ENCODE peak calls at places on chromosomes 5 and 9, in six cellular contexts. R is K562, L is GM12878, I is A549, P is IMR-90, D is H1. Q is an unnamed sample.

GRCh38 chr5:78540335-78541057 is 108.1 kb downstream of the LHFPL2 start:
- DNase-seq in R (no peak), L (no peak), I (no peak), P (no peak), D (no peak), Q (no peak)

GRCh38 chr9:16294371-16294770 is 576.1 kb downstream of the BNC2 start:
- DNase-seq in R (no peak), L (no peak), I (no peak), P (no peak), D (no peak), Q (no peak)

GRCh38 chr9:138014570-138014958 is 137.0 kb downstream of the CACNA1B start:
- DNase-seq in R (no peak), L (no peak), I (no peak), P (no peak), D (no peak), Q (no peak)

GRCh38 chr9:95008151-95008771 is 281.8 kb downstream of the AOPEP start:
- DNase-seq in R (no peak), L (no peak), I (no peak), P (no peak), D (no peak), Q (no peak)

GRCh38 chr9:135223831-135224230 is 136.4 kb downstream of the OLFM1 start:
- DNase-seq in R (no peak), L (no peak), I (no peak), P (no peak), D (no peak), Q (no peak)

GRCh38 chr9:129988607-129989361 is 54.2 kb downstream of the FNBP1 start:
- DNase-seq in R (no peak), L (peak; percentile 99), I (no peak), P (no peak), D (no peak), Q (no peak)

GRCh38 chr9:36878986-36879982 is 154.8 kb downstream of the PAX5 start:
- DNase-seq in R (no peak), L (no peak), I (no peak), P (no peak), D (no peak), Q (no peak)

GRCh38 chr9:80020056-80020455 is 448.3 kb downstream of the TLE4 start:
- DNase-seq in R (no peak), L (no peak), I (no peak), P (no peak), D (no peak), Q (no peak)

GRCh38 chr5:73709536-73710129 is 83.6 kb downstream of the ARHGEF28 start:
- DNase-seq in R (no peak), L (no peak), I (no peak), P (peak; percentile 45), D (no peak), Q (no peak)

GRCh38 chr5:179837076-179838011 is 16.6 kb downstream of the SQSTM1 start:
- DNase-seq in R (no peak), L (no peak), I (no peak), P (no peak), D (no peak), Q (no peak)

GRCh38 chr5:179834120-179834519 is 13.4 kb downstream of the SQSTM1 start:
- DNase-seq in R (peak; percentile 35), L (no peak), I (no peak), P (no peak), D (no peak), Q (no peak)

GRCh38 chr5:179839328-179840256 is 18.9 kb downstream of the SQSTM1 start:
- DNase-seq in R (no peak), L (no peak), I (no peak), P (peak; percentile 39), D (no peak), Q (no peak)

GRCh38 chr5:179833709-179834070 is 13.0 kb downstream of the SQSTM1 start:
- DNase-seq in R (no peak), L (no peak), I (no peak), P (no peak), D (no peak), Q (no peak)

GRCh38 chr5:179836225-179837019 is 15.7 kb downstream of the SQSTM1 start:
- DNase-seq in R (no peak), L (no peak), I (no peak), P (peak; percentile 52), D (no peak), Q (no peak)
- TF ChIP-seq POLR2A in R (peak; percentile 73), L (peak; percentile 59), I (no peak), P (peak; percentile 47), D (peak; percentile 32), Q (no peak)

DNA sequence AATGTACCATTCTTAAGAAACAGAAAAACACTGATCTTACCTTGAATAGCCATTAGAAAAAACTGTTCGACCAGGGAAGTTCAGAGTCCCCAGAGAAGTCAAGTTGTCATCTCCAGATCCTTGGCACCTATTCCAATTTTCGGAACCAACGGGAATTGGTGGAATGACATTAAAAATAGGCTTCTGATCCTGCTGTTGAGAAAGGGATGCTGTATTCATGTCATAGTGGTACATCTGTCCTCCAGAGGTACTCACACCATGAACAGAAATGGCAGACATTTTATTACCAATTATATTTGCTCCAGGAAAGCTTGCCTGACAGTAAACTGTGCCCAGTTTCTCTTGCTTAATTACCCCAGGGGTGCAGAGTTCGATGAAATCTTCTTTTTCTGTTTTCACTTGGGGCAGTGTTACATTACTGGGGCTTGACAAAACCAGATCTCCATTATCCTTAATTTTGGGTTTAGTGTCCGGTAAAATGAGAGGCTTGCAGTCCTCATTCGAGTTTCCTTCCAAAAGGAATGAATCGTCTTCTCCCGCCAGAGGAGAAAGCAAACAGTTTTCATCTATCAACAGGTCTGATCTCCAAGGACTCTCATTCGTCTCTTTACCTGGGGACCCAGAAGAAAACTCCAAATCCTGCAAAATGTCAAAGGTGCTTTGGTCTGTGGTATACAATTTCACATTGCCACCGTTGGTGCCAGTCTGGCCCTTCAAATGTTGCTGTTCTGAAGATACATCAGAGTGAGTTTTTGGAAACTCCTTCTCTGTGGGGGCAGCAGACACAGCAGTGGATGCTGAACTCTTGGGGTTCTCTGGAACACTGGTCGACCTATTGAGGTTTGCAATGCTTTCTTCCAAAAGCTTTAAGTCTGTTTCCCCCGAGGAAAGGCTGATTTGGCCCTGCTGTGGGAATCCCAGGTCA is 3.6 kb downstream of the NR3C1 start:
- DNase-seq in R (no peak), L (no peak), I (no peak), P (no peak), D (no peak), Q (no peak)
- TF ChIP-seq CEBPB in R (no peak), L (no peak), I (no peak), P (no peak), D (no peak), Q (no peak)

GRCh38 chr5:142110046-142110531 is 1.5 kb downstream of the NDFIP1 start:
- DNase-seq in R (no peak), L (peak; percentile 9), I (peak; percentile 17), P (peak; percentile 59), D (no peak), Q (no peak)
- TF ChIP-seq POLR2A in R (no peak), L (no peak), I (no peak), P (no peak), D (no peak), Q (no peak)

GRCh38 chr5:75620184-75620959 is 9.1 kb downstream of the ANKDD1B start:
- DNase-seq in R (no peak), L (no peak), I (no peak), P (no peak), D (no peak), Q (no peak)

GRCh38 chr5:75614165-75614564 is 2.9 kb downstream of the ANKDD1B start:
- DNase-seq in R (no peak), L (no peak), I (no peak), P (no peak), D (no peak), Q (no peak)

GRCh38 chr5:75617746-75618352 is 6.6 kb downstream of the ANKDD1B start:
- DNase-seq in R (no peak), L (no peak), I (no peak), P (no peak), D (no peak), Q (no peak)

GRCh38 chr5:75616286-75616810 is 5.1 kb downstream of the ANKDD1B start:
- DNase-seq in R (no peak), L (no peak), I (no peak), P (no peak), D (no peak), Q (no peak)

DNA sequence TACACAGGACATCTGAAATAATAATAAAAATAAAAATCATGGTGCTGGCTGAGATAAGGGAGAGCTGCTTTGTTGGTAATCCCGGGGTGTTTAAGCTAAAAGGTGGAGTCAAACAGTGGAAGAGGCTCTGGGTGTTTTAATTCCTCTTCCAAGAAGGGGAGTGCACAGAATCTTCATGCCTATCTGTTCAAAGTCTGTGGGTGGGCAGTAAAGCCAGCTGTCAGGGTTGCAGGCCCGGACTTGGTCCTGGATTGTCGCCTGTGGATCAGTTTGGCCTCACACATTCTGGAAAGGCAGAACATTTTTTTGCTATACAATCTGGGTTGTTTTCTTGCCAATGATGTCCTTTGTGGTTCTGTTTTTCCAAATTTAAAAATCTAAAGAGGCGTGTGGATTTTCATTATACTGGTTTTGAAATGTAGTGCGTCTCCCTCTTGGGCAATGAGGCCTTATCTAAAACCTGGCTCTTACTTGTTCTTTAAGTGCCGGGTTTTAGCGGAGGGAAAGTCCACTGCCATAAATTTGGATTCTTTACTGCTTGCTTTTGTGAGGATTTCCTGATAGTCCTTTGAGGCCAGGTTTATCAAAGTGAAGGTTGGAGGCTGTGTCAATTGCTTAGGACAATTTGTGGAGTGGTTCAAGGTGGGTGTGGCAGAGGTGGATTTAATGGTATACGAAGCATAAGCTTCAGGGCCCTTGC is 5.9 kb downstream of the ANKDD1B start:
- DNase-seq in R (no peak), L (no peak), I (no peak), P (no peak), D (no peak), Q (no peak)
- TF ChIP-seq CEBPB in R (peak; percentile 76), L (no peak), I (no peak), P (no peak), D (no peak), Q (no peak)

DNA sequence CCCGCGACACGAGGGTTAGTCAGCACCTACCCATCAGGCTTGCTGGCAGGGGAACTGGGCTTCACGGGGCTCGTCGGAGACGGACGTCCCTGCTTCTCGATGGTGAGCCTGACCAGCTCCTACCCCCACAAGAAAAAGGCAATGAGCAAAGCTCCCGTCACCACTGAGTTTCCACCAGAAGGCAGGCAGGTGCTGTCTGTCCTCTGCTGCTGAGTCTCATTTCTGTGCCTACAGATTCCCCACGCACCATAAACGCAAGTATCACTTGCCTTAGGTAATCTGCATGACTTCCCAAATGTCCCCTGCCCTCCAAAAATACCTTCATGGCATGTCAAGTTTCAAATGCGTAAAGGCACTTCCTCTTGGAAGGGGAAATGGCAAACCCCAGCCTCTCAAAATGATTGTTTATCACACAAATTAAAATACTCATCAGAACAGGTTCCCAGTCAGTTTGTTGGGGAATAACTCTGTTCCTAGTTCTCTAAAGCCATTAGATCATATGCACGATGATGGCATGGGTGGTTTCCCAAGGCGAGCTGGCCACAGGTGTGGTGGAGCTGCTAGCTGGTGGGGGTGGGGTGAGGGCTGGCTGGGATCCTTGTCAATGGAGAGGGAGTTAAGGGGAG is 85.0 kb downstream of the PRRT1B start:
- DNase-seq in R (no peak), L (peak; percentile 75), I (no peak), P (no peak), D (no peak), Q (no peak)
- TF ChIP-seq POLR2A in R (no peak), L (peak; percentile 71), I (no peak), P (no peak), D (no peak), Q (no peak)

Q was measured in HCT116.